ENCODE peak calls at places on chromosomes 5 and 9, in four cellular contexts. K is mesenchymal stem cell, F is neuronal stem cell, T is H1. O is an unnamed sample.

GRCh38 chr9:134642385-134643181 is 980 bp downstream of the COL5A1 start:
- DNase-seq in F (peak; percentile 49), K (peak; percentile 87), T (no peak), O (peak; percentile 91)

GRCh38 chr5:67196537-67197059 is at the start of gene CD180:
- DNase-seq in T (no peak), K (no peak), F (no peak), O (no peak)

GRCh38 chr9:38057416-38058195 is 11.4 kb downstream of the SHB start:
- DNase-seq in K (no peak), T (no peak), F (no peak), O (no peak)

GRCh38 chr9:76245518-76245917 is 148.7 kb downstream of the RFK start:
- DNase-seq in K (no peak), T (no peak), F (no peak), O (no peak)

GRCh38 chr5:178288373-178289368 is 56.1 kb upstream of the PHYKPL start:
- DNase-seq in K (no peak), T (no peak), F (peak; percentile 21), O (no peak)

GRCh38 chr9:117543089-117543488 is 128.2 kb upstream of the ASTN2 start:
- DNase-seq in F (no peak), K (no peak), T (no peak), O (no peak)

GRCh38 chr5:138264183-138264582 is 10.2 kb downstream of the GFRA3 start:
- DNase-seq in T (no peak), F (no peak), K (no peak), O (no peak)

GRCh38 chr5:34655354-34655991 is 655 bp upstream of the RAI14 start:
- DNase-seq in F (peak; percentile 42), K (peak; percentile 87), T (no peak), O (peak; percentile 90)

GRCh38 chr9:97851450-97851883 is 1.6 kb upstream of the FOXE1 start:
- DNase-seq in F (peak; percentile 20), T (no peak), K (no peak), O (no peak)

GRCh38 chr9:34630402-34631154 is 1.7 kb upstream of the ARID3C start:
- DNase-seq in F (no peak), T (no peak), K (no peak), O (no peak)

GRCh38 chr5:59025734-59026133 is 442.9 kb downstream of the RAB3C start:
- DNase-seq in K (no peak), T (no peak), F (no peak), O (peak; percentile 41)

GRCh38 chr5:108061941-108062340 is 320.0 kb downstream of the FBXL17 start:
- DNase-seq in F (no peak), K (no peak), T (no peak), O (peak; percentile 35)

GRCh38 chr5:153719324-153719723 is 228.9 kb downstream of the GRIA1 start:
- DNase-seq in F (no peak), T (no peak), K (no peak), O (no peak)

GRCh38 chr5:77852514-77853352 is 76.6 kb upstream of the TBCA start:
- DNase-seq in F (peak; percentile 50), T (peak; percentile 49), K (peak; percentile 73), O (peak; percentile 78)

GRCh38 chr5:50406874-50407273 is 34.2 kb downstream of the EMB start:
- DNase-seq in T (no peak), K (peak; percentile 1), F (no peak), O (peak; percentile 11)

GRCh38 chr5:131252824-131253171 is 11.1 kb upstream of the CDC42SE2 start:
- DNase-seq in K (no peak), F (no peak), T (no peak), O (no peak)

GRCh38 chr5:147439253-147439652 is 70.6 kb downstream of the DPYSL3 start:
- DNase-seq in K (peak; percentile 64), T (no peak), F (no peak), O (peak; percentile 52)

GRCh38 chr9:738209-738915 is 103.1 kb upstream of the DMRT1 start:
- DNase-seq in T (no peak), F (no peak), K (peak; percentile 97), O (peak; percentile 98)

GRCh38 chr5:180604271-180604670 is 13.0 kb upstream of the SCGB3A1 start:
- DNase-seq in T (no peak), F (no peak), K (no peak), O (no peak)

GRCh38 chr9:134328341-134328840 is 2.1 kb downstream of the RXRA start:
- DNase-seq in F (peak; percentile 69), T (no peak), K (peak; percentile 78), O (peak; percentile 47)

GRCh38 chr5:117359895-117360294 is 785.3 kb upstream of the SEMA6A start:
- DNase-seq in K (no peak), T (no peak), F (no peak), O (no peak)

GRCh38 chr5:112720576-112720975 is 17.1 kb upstream of the APC start:
- DNase-seq in F (no peak), T (no peak), K (no peak), O (no peak)

GRCh38 chr5:36638056-36638455 is 31.6 kb downstream of the SLC1A3 start:
- DNase-seq in F (no peak), K (no peak), T (no peak), O (no peak)

GRCh38 chr9:23783509-23783908 is 42.5 kb downstream of the ELAVL2 start:
- DNase-seq in F (no peak), T (no peak), K (no peak), O (no peak)

GRCh38 chr5:158938181-158938580 is 161.5 kb downstream of the EBF1 start:
- DNase-seq in T (no peak), K (no peak), F (no peak), O (no peak)

GRCh38 chr5:169416583-169417196 is 115.8 kb upstream of the SLIT3 start:
- DNase-seq in T (no peak), F (no peak), K (peak; percentile 32), O (peak; percentile 46)

GRCh38 chr5:122401991-122402710 is 90.1 kb downstream of the SNCAIP start:
- DNase-seq in K (no peak), T (no peak), F (no peak), O (no peak)

GRCh38 chr5:55603947-55604346 is 69.2 kb upstream of the PLPP1 start:
- DNase-seq in F (no peak), T (no peak), K (no peak), O (peak; percentile 70)

GRCh38 chr9:98899399-98900056 is 44.2 kb upstream of the COL15A1 start:
- DNase-seq in T (no peak), K (peak; percentile 83), F (no peak), O (peak; percentile 91)

GRCh38 chr9:92176800-92177185 is 61.6 kb upstream of the SPTLC1 start:
- DNase-seq in T (no peak), K (no peak), F (no peak), O (no peak)

GRCh38 chr5:56011835-56012234 is 17.1 kb upstream of the IL6ST start:
- DNase-seq in K (peak; percentile 89), F (no peak), T (no peak), O (peak; percentile 97)

GRCh38 chr5:60652206-60652605 is 47.8 kb downstream of the DEPDC1B start:
- DNase-seq in T (no peak), F (no peak), K (peak; percentile 92), O (peak; percentile 94)

DNA sequence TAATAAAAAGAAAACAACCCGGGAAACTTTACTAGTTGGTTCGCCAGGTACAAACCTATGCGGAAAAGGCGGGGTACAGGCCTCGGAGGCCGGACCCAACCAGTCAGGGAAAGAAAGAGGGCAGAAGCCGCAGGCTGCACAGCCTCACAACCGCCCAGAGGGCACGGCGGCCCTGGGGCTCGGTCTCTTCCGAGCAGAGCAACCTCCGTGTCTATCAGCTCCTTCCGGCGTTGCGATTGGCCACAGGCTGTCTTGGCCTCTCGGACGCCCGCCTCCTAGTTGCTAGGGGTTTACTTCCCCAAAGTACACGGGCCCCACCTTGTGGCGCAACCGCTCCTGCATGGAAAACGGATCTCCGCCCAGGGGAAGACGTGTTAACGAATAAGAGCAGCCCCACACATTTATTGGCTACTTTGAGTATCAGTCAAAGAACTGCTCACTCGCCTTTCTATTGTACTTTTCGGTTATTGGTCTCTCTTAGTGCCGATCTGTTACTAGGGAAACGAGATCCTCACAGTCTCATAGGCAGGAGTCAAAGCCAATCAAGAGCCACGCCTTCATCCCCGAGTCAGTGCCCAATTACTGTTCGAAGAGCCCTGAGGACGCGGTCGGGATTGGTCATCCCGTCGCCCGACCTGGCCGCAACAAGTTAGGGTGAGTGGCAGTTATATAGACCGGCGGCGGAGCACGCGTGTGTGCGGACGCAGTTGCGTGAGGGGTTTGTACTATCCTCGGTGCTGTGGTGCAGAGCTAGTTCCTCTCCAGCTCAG is at the start of gene G3BP1:
- DNase-seq in T (peak; percentile 100), F (peak; percentile 100), K (peak; percentile 100), O (peak; percentile 100)
- H4K8ac ChIP-seq in T (peak within 1 kb of the TSS; percentile 99), F (peak within 1 kb of the TSS; percentile 72), K (peak within 1 kb of the TSS; percentile 99), O (peak within 1 kb of the TSS; percentile 81)

DNA sequence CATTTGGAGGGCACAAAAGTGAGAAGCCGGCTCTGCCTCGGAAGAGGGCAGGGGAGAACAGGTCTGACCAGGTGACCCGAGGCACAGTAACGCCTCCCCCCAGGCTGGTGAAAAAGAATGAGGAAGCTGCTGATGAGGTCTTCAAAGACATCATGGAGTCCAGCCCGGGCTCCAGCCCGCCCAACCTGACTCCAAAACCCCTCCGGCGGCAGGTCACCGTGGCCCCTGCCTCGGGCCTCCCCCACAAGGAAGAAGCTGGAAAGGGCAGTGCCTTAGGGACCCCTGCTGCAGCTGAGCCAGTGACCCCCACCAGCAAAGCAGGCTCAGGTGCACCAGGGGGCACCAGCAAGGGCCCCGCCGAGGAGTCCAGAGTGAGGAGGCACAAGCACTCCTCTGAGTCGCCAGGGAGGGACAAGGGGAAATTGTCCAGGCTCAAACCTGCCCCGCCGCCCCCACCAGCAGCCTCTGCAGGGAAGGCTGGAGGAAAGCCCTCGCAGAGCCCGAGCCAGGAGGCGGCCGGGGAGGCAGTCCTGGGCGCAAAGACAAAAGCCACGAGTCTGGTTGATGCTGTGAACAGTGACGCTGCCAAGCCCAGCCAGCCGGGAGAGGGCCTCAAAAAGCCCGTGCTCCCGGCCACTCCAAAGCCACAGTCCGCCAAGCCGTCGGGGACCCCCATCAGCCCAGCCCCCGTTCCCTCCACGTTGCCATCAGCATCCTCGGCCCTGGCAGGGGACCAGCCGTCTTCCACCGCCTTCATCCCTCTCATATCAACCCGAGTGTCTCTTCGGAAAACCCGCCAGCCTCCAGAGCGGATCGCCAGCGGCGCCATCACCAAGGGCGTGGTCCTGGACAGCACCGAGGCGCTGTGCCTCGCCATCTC is 11.8 kb downstream of the QRFP start:
- DNase-seq in T (no peak), F (no peak), K (no peak), O (no peak)
- H4K8ac ChIP-seq in T (no peak overlapping the region), F (no peak overlapping the region), K (no peak overlapping the region), O (no peak overlapping the region)

DNA sequence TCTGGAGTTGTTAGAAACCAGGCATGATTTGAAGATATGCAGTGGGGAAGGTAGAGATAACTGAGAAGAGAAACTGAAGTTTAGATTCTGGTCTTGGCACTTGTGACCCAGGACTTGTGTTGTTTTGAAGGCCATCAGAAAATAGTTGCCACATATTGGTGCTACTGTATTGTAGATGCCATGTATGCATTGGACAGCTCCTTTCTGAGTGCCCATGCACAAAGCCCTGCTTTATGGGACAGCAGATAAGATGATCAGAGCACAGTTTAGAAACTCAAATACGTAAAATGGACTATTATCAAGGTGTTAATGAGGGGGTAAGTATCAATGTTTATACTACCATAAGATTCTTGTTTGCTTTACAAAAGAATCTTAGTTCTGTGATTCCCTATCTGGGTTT is 84.9 kb downstream of the KIF4B start:
- DNase-seq in T (no peak), K (no peak), F (no peak), O (no peak)
- H4K8ac ChIP-seq in T (no peak overlapping the region), K (no peak overlapping the region), F (no peak overlapping the region), O (no peak overlapping the region)

GRCh38 chr9:127847155-127847463 is 7.3 kb downstream of the ENG start:
- DNase-seq in F (no peak), T (no peak), K (peak; percentile 86), O (no peak)
- H4K8ac ChIP-seq in F (no peak overlapping the region), T (no peak overlapping the region), K (no peak overlapping the region), O (no peak overlapping the region)